ENCODE peak calls at places on chromosomes 13 and 19, in five cellular contexts. T, Q, Z, P and W are unnamed samples.

GRCh38 chr13:91031508-91031907 is 316.0 kb upstream of the MIR17HG start:
- DNase-seq in P (no peak), Q (no peak), Z (no peak), T (no peak), W (no peak)

GRCh38 chr13:50989476-50989875 is 79.9 kb downstream of the RNASEH2B start:
- DNase-seq in T (no peak), Q (no peak), Z (peak; percentile 46), P (no peak), W (no peak)

GRCh38 chr19:17766543-17767131 is 15.4 kb downstream of the FCHO1 start:
- DNase-seq in T (peak; percentile 80), P (peak; percentile 76), Q (peak; percentile 70), Z (peak; percentile 91), W (peak; percentile 50)

GRCh38 chr13:30355405-30355741 is 48.0 kb upstream of the KATNAL1 start:
- DNase-seq in Z (no peak), Q (peak; percentile 65), P (no peak), T (no peak), W (peak; percentile 51)

GRCh38 chr19:6947745-6948144 is 60.4 kb downstream of the ADGRE1 start:
- DNase-seq in Q (peak; percentile 67), T (peak; percentile 26), Z (peak; percentile 32), P (no peak), W (no peak)

GRCh38 chr19:48373567-48373966 is 9.4 kb downstream of the SYNGR4 start:
- DNase-seq in T (no peak), P (no peak), Q (no peak), Z (no peak), W (no peak)

GRCh38 chr19:34485831-34486230 is 4.3 kb downstream of the WTIP start:
- DNase-seq in Z (no peak), P (no peak), Q (no peak), T (no peak), W (no peak)

GRCh38 chr19:56253737-56254136 is 18.8 kb upstream of the EDDM13 start:
- DNase-seq in P (no peak), T (no peak), Z (peak; percentile 76), Q (peak; percentile 45), W (no peak)

GRCh38 chr13:24053505-24054251 is 106.8 kb upstream of the SPATA13 start:
- DNase-seq in Z (peak; percentile 70), P (no peak), T (no peak), Q (peak; percentile 78), W (peak; percentile 26)

GRCh38 chr13:94548382-94549240 is 47.3 kb downstream of the TGDS start:
- DNase-seq in P (peak; percentile 43), Z (peak; percentile 51), T (peak; percentile 65), Q (peak; percentile 50), W (no peak)

GRCh38 chr19:18982669-18983068 is 41.7 kb upstream of the HOMER3 start:
- DNase-seq in P (no peak), Z (no peak), T (no peak), Q (no peak), W (no peak)

GRCh38 chr19:13917888-13918406 is 11.9 kb downstream of the CC2D1A start:
- DNase-seq in P (peak; percentile 40), Z (no peak), T (peak; percentile 62), Q (no peak), W (no peak)

DNA sequence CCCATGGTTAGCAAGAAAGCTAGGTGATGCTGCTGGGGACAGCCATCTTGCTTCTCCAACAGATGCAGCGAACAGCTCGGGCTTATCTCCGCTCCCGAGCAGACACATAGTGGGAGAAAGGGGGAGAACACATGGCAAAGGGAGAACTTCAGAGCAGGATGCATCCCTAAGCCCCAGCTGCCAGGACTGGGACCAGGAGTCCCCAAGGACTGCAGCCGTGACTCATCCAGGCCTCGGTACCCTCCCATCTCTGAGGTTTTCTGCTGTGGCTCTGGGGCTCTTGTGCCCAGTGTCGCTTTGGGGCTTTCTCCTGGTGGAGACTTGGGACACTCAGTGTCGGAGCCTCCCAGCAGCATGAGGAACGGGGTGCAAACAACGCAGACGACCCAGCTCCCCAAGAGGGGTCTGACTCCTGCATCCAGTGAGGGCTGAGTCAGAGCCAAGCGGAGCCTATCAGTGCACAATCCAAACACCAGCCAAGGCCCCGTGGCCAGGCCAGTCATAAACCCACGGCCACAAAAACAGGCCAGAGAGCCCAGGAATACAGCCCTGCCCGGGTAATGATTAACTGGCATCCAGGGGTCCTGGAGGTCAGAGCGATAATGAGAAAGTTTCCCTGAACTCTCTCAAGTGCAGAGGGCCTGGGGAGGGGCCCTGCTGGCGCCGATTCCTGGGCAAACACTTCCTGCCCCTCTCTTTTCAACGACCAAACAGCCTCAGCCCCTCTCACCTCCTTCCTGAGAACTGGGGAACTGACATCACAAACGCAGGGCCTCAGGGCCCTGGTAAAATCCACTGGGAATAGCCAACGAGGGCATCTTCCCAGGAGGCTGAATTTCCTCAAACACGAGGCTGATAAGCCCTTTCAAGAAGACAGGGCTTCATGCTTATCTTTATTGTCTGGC is 202.9 kb downstream of the USP12 start:
- DNase-seq in P (no peak), Z (no peak), T (no peak), Q (no peak), W (no peak)
- TF ChIP-seq CTCF in P (no peak), Z (no peak), T (no peak), Q (no peak), W (no peak)

GRCh38 chr19:38224014-38224862 is at the start of gene DPF1:
- DNase-seq in Z (peak; percentile 68), Q (peak; percentile 95), T (peak; percentile 60), P (peak; percentile 45), W (no peak)
- TF ChIP-seq CTCF in Z (peak; percentile 10), Q (peak; percentile 35), T (no peak), P (no peak), W (no peak)

GRCh38 chr19:49818691-49819331 is 722 bp downstream of the MED25 start:
- DNase-seq in Z (no peak), T (no peak), Q (no peak), P (no peak), W (no peak)

GRCh38 chr19:49816616-49817015 is 1.5 kb upstream of the MED25 start:
- DNase-seq in P (no peak), Q (no peak), Z (no peak), T (no peak), W (no peak)

GRCh38 chr19:49820125-49820524 is 2.0 kb downstream of the MED25 start:
- DNase-seq in Z (peak; percentile 82), T (no peak), Q (no peak), P (no peak), W (no peak)

GRCh38 chr19:49814010-49814409 is 918 bp upstream of the FUZ start:
- DNase-seq in P (no peak), T (no peak), Q (no peak), Z (no peak), W (no peak)

GRCh38 chr19:49817964-49818690 is at the start of gene MED25:
- DNase-seq in T (peak; percentile 85), Q (peak; percentile 93), P (peak; percentile 86), Z (peak; percentile 89), W (peak; percentile 91)
- TF ChIP-seq CTCF in T (no peak), Q (no peak), P (peak; percentile 66), Z (no peak), W (peak; percentile 14)

DNA sequence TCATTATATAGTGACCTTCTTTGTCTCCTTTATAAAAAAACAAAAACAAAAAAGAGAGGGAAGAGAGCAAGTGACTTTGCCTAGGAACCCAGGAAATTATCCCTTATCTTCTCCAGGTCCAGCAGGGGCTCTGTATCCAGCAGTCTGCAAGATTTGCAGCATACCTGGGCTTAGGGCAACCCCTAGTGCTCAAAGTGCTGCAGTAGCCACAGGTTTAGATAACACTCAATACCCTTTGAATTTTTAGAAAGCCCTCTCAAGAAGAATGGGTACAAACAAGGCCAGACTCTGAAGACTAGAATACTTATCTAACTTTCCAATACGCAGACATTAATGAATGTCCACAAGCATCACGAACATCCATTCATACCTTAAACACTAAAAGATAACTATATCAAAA is 43.2 kb downstream of the CCNA1 start:
- DNase-seq in Z (peak; percentile 19), T (no peak), Q (no peak), P (no peak), W (no peak)
- TF ChIP-seq CTCF in Z (peak; percentile 20), T (no peak), Q (no peak), P (no peak), W (no peak)

DNA sequence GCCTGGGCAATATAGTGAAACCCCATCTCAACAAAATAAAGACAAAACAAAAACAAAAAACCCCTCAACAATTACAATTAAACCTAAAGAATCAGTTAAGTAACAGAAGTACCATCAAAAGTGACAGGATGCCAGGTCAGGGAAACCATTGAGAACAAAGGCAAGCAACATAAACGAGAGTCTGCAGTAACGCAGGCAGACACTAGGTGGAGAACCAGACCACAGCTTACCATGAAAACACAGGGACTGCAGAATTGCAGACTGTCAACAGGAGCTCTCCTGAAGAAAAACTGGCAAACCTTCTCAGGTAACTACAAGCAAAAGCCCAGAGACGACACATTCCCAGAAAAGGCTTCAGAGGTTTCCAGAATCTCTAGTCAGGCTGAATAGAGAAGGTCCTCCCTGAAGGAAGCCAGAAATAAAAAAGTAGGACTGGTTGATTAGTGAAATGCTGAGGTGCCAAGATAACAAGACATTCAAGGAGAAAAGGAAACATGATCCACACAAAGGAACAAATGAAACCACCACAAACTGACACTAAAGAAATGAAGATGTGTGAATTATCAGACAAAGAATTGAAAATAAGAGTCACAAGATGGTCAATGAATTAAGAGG is 2.2 kb upstream of the ZNF665 start:
- DNase-seq in T (peak; percentile 68), P (peak; percentile 72), Z (peak; percentile 88), Q (peak; percentile 66), W (peak; percentile 70)
- TF ChIP-seq CTCF in T (peak; percentile 94), P (peak; percentile 96), Z (peak; percentile 93), Q (peak; percentile 90), W (peak; percentile 91)

GRCh38 chr19:20078696-20079095 is 896 bp downstream of the ZNF90 start:
- DNase-seq in T (peak; percentile 30), Z (peak; percentile 19), P (peak; percentile 18), Q (peak; percentile 12), W (no peak)
- TF ChIP-seq CTCF in T (no peak), Z (no peak), P (no peak), Q (no peak), W (no peak)

DNA sequence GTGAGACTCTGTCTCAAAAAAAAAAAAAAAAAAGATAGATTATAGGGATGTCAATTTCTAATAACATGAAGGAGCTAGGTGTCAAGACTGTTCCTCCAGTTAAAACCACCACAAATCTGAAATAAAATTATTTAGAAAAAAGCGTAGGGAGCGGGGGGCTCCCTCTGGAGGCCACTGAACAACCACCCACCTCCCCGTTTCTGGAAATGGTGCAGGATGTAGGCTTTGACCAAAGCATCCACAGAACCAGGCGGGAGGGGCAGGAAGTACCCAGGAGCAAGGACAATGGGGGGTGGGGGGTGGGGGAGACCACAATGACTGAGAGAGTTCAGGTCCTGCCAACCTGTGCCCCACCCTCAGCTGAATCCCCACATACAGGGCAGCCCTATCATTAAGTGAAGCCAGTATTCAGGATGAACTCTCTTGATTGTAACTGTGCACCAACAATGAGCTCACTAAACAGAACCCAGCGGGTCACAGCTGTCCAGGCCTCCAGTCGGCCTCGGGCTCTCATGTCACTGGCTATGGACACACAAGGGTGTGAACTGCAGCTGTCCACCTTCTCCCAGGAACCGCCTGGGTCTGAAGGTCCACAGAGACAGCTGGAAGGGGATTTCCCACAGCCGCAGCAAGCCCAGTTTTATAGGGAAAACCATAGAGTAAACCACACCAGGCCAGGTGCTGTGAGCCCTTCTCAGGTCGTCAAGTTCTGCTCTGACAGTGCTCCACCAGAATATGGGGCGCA is 6.6 kb downstream of the ZSCAN18 start:
- DNase-seq in P (no peak), T (no peak), Q (no peak), Z (no peak), W (no peak)
- TF ChIP-seq CTCF in P (no peak), T (no peak), Q (no peak), Z (no peak), W (no peak)